ENCODE peak calls at places on chromosomes 3 and 15, in eight cellular contexts. N is pancreas; K is transverse colon; P is activated CD8-positive, alpha-beta T cell treated with anti-CD3 and anti-CD28 coated beads, Interleukin-2, amount 10 ng/mL, durations not matched to agents 7 days and 5 days; A is T47D; U is ovary; O is brain microvascular endothelial cell; G is AG10803. E is an unnamed sample.

GRCh38 chr15:64247906-64248541 is 85.2 kb upstream of the PPIB start:
- DNase-seq in P (peak), G (peak), A (peak), N (peak), U (no peak), O (peak), K (peak), E (peak)

GRCh38 chr15:80183291-80183690 is 30.5 kb downstream of the FAH start:
- DNase-seq in N (no peak), U (no peak), P (no peak), A (no peak), G (no peak), K (no peak), O (no peak), E (no peak)

GRCh38 chr3:129491794-129492193 is 36.6 kb upstream of the RHO start:
- DNase-seq in G (no peak), N (no peak), A (no peak), P (no peak), U (no peak), K (no peak), O (no peak), E (no peak)

GRCh38 chr3:25725810-25726209 is 57.4 kb downstream of the NGLY1 start:
- DNase-seq in G (no peak), U (no peak), P (no peak), O (no peak), A (peak), N (no peak), K (no peak), E (no peak)

GRCh38 chr3:119937229-119937628 is 155.3 kb downstream of the NR1I2 start:
- DNase-seq in A (no peak), K (no peak), O (no peak), U (no peak), G (peak), P (peak), N (no peak), E (no peak)

GRCh38 chr3:43223670-43224364 is 62.5 kb upstream of the SNRK start:
- DNase-seq in G (no peak), U (no peak), P (no peak), O (no peak), A (no peak), K (no peak), N (no peak), E (no peak)

GRCh38 chr15:81273200-81273599 is 50.7 kb downstream of the STARD5 start:
- DNase-seq in N (no peak), G (no peak), U (no peak), O (no peak), A (no peak), P (peak), K (no peak), E (no peak)

GRCh38 chr15:39270976-39271375 is 309.9 kb upstream of the THBS1 start:
- DNase-seq in K (no peak), G (peak), N (no peak), O (peak), U (no peak), A (no peak), P (no peak), E (no peak)

GRCh38 chr15:43134157-43134637 is 811 bp downstream of the TMEM62 start:
- DNase-seq in N (no peak), P (peak), G (no peak), K (no peak), A (peak), U (no peak), O (no peak), E (no peak)

GRCh38 chr15:74174216-74174965 is 881 bp downstream of the ISLR start:
- DNase-seq in K (no peak), N (peak), U (peak), G (peak), A (no peak), P (no peak), O (no peak), E (no peak)

GRCh38 chr3:160200328-160200727 is 24.9 kb upstream of the C3orf80 start:
- DNase-seq in G (no peak), U (no peak), N (no peak), O (no peak), P (no peak), K (no peak), A (no peak), E (no peak)

GRCh38 chr3:181318321-181318720 is 328.8 kb upstream of the DNAJC19 start:
- DNase-seq in O (no peak), U (no peak), G (no peak), K (no peak), P (no peak), A (no peak), N (no peak), E (no peak)

GRCh38 chr15:43930079-43930478 is 103.3 kb downstream of the WDR76 start:
- DNase-seq in N (no peak), K (no peak), O (no peak), G (peak), P (no peak), U (no peak), A (peak), E (no peak)

GRCh38 chr3:150370129-150370602 is 37.9 kb upstream of the TSC22D2 start:
- DNase-seq in N (peak), O (peak), P (no peak), G (peak), U (no peak), A (peak), K (peak), E (peak)

GRCh38 chr3:52846427-52846983 is 11.7 kb upstream of the MUSTN1 start:
- DNase-seq in A (no peak), K (no peak), P (no peak), G (no peak), U (no peak), O (no peak), N (no peak), E (no peak)

GRCh38 chr3:13631256-13631655 is 82.3 kb downstream of the FBLN2 start:
- DNase-seq in O (no peak), K (no peak), N (no peak), G (no peak), P (no peak), U (no peak), A (no peak), E (no peak)

GRCh38 chr15:49847436-49847835 is 226.6 kb downstream of the DTWD1 start:
- DNase-seq in O (no peak), U (no peak), G (peak), N (no peak), K (no peak), A (no peak), P (no peak), E (no peak)

GRCh38 chr3:27633224-27633545 is 88.9 kb downstream of the EOMES start:
- DNase-seq in K (no peak), G (peak), O (no peak), U (no peak), N (peak), P (no peak), A (no peak), E (no peak)

GRCh38 chr3:3110749-3111361 is 681 bp upstream of the IL5RA start:
- DNase-seq in N (no peak), U (no peak), A (no peak), P (no peak), K (no peak), O (no peak), G (no peak), E (no peak)

GRCh38 chr3:26624209-26624775 is 1.7 kb downstream of the LRRC3B start:
- DNase-seq in U (no peak), G (no peak), K (no peak), P (no peak), O (no peak), N (no peak), A (no peak), E (no peak)

GRCh38 chr3:17320266-17320665 is 422.2 kb downstream of the TBC1D5 start:
- DNase-seq in P (no peak), O (no peak), U (no peak), K (no peak), N (no peak), G (peak), A (no peak), E (no peak)

GRCh38 chr3:171640520-171641412 is 169.5 kb downstream of the PLD1 start:
- DNase-seq in O (peak), G (peak), U (no peak), P (no peak), K (no peak), A (no peak), N (no peak), E (no peak)

GRCh38 chr3:125045965-125046364 is 9.8 kb downstream of the HEG1 start:
- DNase-seq in P (no peak), N (no peak), O (peak), U (no peak), A (no peak), G (peak), K (no peak), E (no peak)

GRCh38 chr3:105367406-105368213 is 901 bp downstream of the ALCAM start:
- DNase-seq in G (peak), P (peak), N (peak), A (no peak), U (peak), O (peak), K (peak), E (peak)

GRCh38 chr15:82146990-82147461 is 101.2 kb upstream of the MEX3B start:
- DNase-seq in P (no peak), O (peak), U (no peak), N (peak), G (peak), A (no peak), K (no peak), E (no peak)

GRCh38 chr3:194089357-194090177 is 46.4 kb upstream of the HES1 start:
- DNase-seq in K (peak), P (no peak), A (no peak), O (peak), N (peak), G (peak), U (peak), E (no peak)

GRCh38 chr3:55854395-55854994 is 367.4 kb upstream of the WNT5A start:
- DNase-seq in U (no peak), K (no peak), O (no peak), P (no peak), N (no peak), G (no peak), A (no peak), E (no peak)

GRCh38 chr3:185737020-185737419 is 87.8 kb downstream of the IGF2BP2 start:
- DNase-seq in A (no peak), O (no peak), N (no peak), P (no peak), K (no peak), U (no peak), G (peak), E (no peak)

GRCh38 chr3:125240496-125240895 is 27.9 kb upstream of the SLC12A8 start:
- DNase-seq in G (peak), U (no peak), A (no peak), K (no peak), N (no peak), P (no peak), O (peak), E (no peak)

GRCh38 chr3:98763076-98763475 is at the start of gene ST3GAL6:
- DNase-seq in G (peak), O (peak), P (no peak), U (no peak), K (peak), A (no peak), N (peak), E (no peak)

GRCh38 chr15:32716960-32717289 is 879 bp upstream of the GREM1 start:
- DNase-seq in G (no peak), N (no peak), P (no peak), K (no peak), U (no peak), A (no peak), O (no peak), E (no peak)

GRCh38 chr3:110902453-110903085 is 169.0 kb upstream of the NECTIN3 start:
- DNase-seq in N (no peak), G (no peak), P (no peak), A (no peak), U (no peak), K (no peak), O (no peak), E (no peak)